ENCODE peak calls at places on chromosomes 13 and 19, in eight cellular contexts. S, X, C, K, V, N, L and U are unnamed samples.

GRCh38 chr19:33486407-33486806 is 35.2 kb downstream of the PEPD start:
- DNase-seq in K (no peak), X (no peak), S (no peak), V (no peak), L (no peak), N (no peak), C (no peak), U (no peak)

GRCh38 chr13:93079294-93079693 is 147.3 kb upstream of the GPC6 start:
- DNase-seq in C (peak), V (no peak), X (no peak), N (no peak), S (no peak), L (no peak), K (no peak), U (no peak)

GRCh38 chr13:94056362-94056990 is 423.0 kb downstream of the DCT start:
- DNase-seq in L (no peak), S (no peak), C (no peak), X (no peak), K (no peak), N (no peak), V (no peak), U (no peak)

GRCh38 chr13:61954092-61954491 is 538.4 kb upstream of the PCDH20 start:
- DNase-seq in K (no peak), X (no peak), V (no peak), C (peak), S (no peak), L (no peak), N (peak), U (no peak)

GRCh38 chr19:37999309-38000213 is 92.6 kb downstream of the SIPA1L3 start:
- DNase-seq in K (no peak), L (no peak), N (no peak), V (no peak), S (peak), C (peak), X (no peak), U (no peak)

GRCh38 chr19:36460046-36460445 is 29.3 kb downstream of the ZNF566 start:
- DNase-seq in V (no peak), S (no peak), K (no peak), L (no peak), X (no peak), C (peak), N (no peak), U (no peak)

GRCh38 chr13:41995946-41996345 is 35.0 kb upstream of the VWA8 start:
- DNase-seq in C (peak), N (no peak), K (no peak), V (peak), L (no peak), X (no peak), S (no peak), U (no peak)

GRCh38 chr13:43042410-43042921 is 19.1 kb downstream of the DNAJC15 start:
- DNase-seq in C (peak), X (no peak), K (no peak), V (no peak), L (no peak), S (no peak), N (no peak), U (no peak)

GRCh38 chr13:23621316-23621645 is 51.1 kb downstream of the TNFRSF19 start:
- DNase-seq in K (no peak), X (peak), N (no peak), V (no peak), S (no peak), C (peak), L (no peak), U (no peak)

GRCh38 chr13:106349080-106349841 is 186.2 kb downstream of the EFNB2 start:
- DNase-seq in C (peak), X (no peak), S (no peak), V (no peak), L (no peak), K (no peak), N (peak), U (no peak)

GRCh38 chr13:72125561-72125960 is 258.6 kb upstream of the DACH1 start:
- DNase-seq in S (no peak), K (no peak), C (peak), N (no peak), X (no peak), V (no peak), L (no peak), U (no peak)

GRCh38 chr19:9178901-9179300 is at the start of gene OR7D2:
- DNase-seq in X (no peak), N (no peak), S (no peak), C (peak), K (no peak), V (no peak), L (no peak), U (no peak)

GRCh38 chr13:24348797-24349515 is 39.6 kb downstream of the C1QTNF9 start:
- DNase-seq in S (no peak), N (no peak), C (no peak), V (no peak), L (no peak), K (no peak), X (no peak), U (no peak)

GRCh38 chr13:20064128-20064527 is 96.7 kb downstream of the GJA3 start:
- DNase-seq in C (peak), K (no peak), N (no peak), S (no peak), L (no peak), X (no peak), V (no peak), U (no peak)

GRCh38 chr19:5058456-5059190 is 89.7 kb downstream of the KDM4B start:
- DNase-seq in K (peak), C (no peak), X (no peak), S (no peak), V (no peak), N (peak), L (no peak), U (no peak)

GRCh38 chr19:35013047-35013819 is 13.1 kb downstream of the GRAMD1A start:
- DNase-seq in L (peak), V (peak), N (peak), X (peak), K (no peak), C (peak), S (peak), U (no peak)

GRCh38 chr13:110388141-110388943 is 81.3 kb downstream of the COL4A2 start:
- DNase-seq in X (no peak), C (peak), V (no peak), S (no peak), L (no peak), N (no peak), K (no peak), U (peak)

GRCh38 chr13:109985871-109986270 is 199.5 kb upstream of the IRS2 start:
- DNase-seq in N (no peak), K (no peak), V (no peak), L (no peak), S (no peak), C (no peak), X (no peak), U (no peak)

GRCh38 chr13:71829542-71829941 is 37.5 kb downstream of the DACH1 start:
- DNase-seq in S (no peak), V (no peak), X (no peak), C (no peak), K (no peak), N (no peak), L (no peak), U (no peak)

GRCh38 chr19:2815191-2815614 is 4.5 kb upstream of the ZNF554 start:
- DNase-seq in V (no peak), N (no peak), K (no peak), C (no peak), S (no peak), L (no peak), X (no peak), U (no peak)

GRCh38 chr19:47255947-47256687 is at the start of gene CCDC9:
- DNase-seq in L (peak), S (peak), V (peak), C (peak), K (peak), N (peak), X (peak), U (peak)

GRCh38 chr13:19845758-19846157 is 17.7 kb downstream of the ZMYM5 start:
- DNase-seq in K (no peak), V (no peak), X (no peak), N (no peak), S (no peak), C (peak), L (no peak), U (peak)

GRCh38 chr19:1163283-1163933 is 10.7 kb downstream of the SBNO2 start:
- DNase-seq in V (no peak), S (no peak), L (no peak), C (no peak), N (no peak), K (no peak), X (no peak), U (no peak)

GRCh38 chr13:89199138-89199537 is 1528.0 kb downstream of the SLITRK5 start:
- DNase-seq in L (no peak), C (no peak), V (no peak), N (no peak), X (no peak), K (no peak), S (no peak), U (no peak)

GRCh38 chr19:12800873-12801465 is 631 bp downstream of the PRDX2 start:
- DNase-seq in X (peak), V (no peak), S (no peak), N (no peak), K (no peak), L (no peak), C (no peak), U (no peak)

GRCh38 chr13:73216381-73216831 is 157.6 kb downstream of the KLF5 start:
- DNase-seq in L (no peak), K (no peak), X (no peak), S (no peak), N (no peak), C (peak), V (no peak), U (no peak)

GRCh38 chr19:46529622-46530451 is 34.2 kb upstream of the PNMA8B start:
- DNase-seq in S (peak), K (peak), V (peak), N (peak), L (peak), X (peak), C (peak), U (peak)

GRCh38 chr13:30395192-30396158 is 26.8 kb upstream of the UBE2L5 start:
- DNase-seq in C (peak), S (peak), K (peak), X (peak), N (peak), L (no peak), V (peak), U (peak)

GRCh38 chr13:99198630-99199029 is 2.0 kb upstream of the UBAC2 start:
- DNase-seq in K (no peak), L (no peak), X (no peak), C (no peak), S (peak), V (no peak), N (no peak), U (no peak)

GRCh38 chr19:30708416-30708815 is 336.2 kb downstream of the ZNF536 start:
- DNase-seq in N (no peak), S (no peak), C (no peak), K (no peak), X (no peak), V (no peak), L (no peak), U (no peak)

GRCh38 chr13:85223883-85224656 is 575.1 kb downstream of the SLITRK6 start:
- DNase-seq in C (no peak), V (no peak), S (no peak), K (no peak), N (no peak), L (no peak), X (no peak), U (no peak)

GRCh38 chr19:31334101-31334848 is 15.0 kb downstream of the TSHZ3 start:
- DNase-seq in K (no peak), L (no peak), X (no peak), C (peak), V (no peak), S (no peak), N (no peak), U (no peak)

GRCh38 chr13:52738719-52739467 is 727 bp downstream of the CNMD start:
- DNase-seq in K (peak), X (peak), L (peak), V (peak), C (no peak), S (no peak), N (no peak), U (no peak)

GRCh38 chr13:40592035-40592434 is 74.4 kb downstream of the FOXO1 start:
- DNase-seq in L (no peak), N (no peak), C (no peak), V (no peak), S (no peak), X (no peak), K (no peak), U (no peak)

GRCh38 chr13:95083758-95084157 is 217.5 kb downstream of the ABCC4 start:
- DNase-seq in N (no peak), V (no peak), K (no peak), C (peak), S (no peak), L (no peak), X (no peak), U (no peak)

GRCh38 chr13:33101835-33102234 is 85.6 kb downstream of the KL start:
- DNase-seq in N (no peak), K (no peak), C (peak), X (no peak), L (no peak), S (no peak), V (no peak), U (no peak)

GRCh38 chr13:28559636-28560259 is 64.8 kb upstream of the FLT1 start:
- DNase-seq in V (no peak), S (no peak), N (no peak), L (no peak), K (no peak), X (no peak), C (no peak), U (no peak)

GRCh38 chr19:10291554-10292205 is 1.9 kb downstream of the ICAM5 start:
- DNase-seq in L (no peak), C (no peak), X (peak), K (no peak), V (no peak), S (no peak), N (no peak), U (no peak)